ENCODE peak calls at places on chromosomes 5 and 9, in seven cellular contexts. One of them, this sample, is unnamed.

GRCh38 chr5:164335837-164336236 is 830.4 kb downstream of the MAT2B start:
- DNase-seq in upper lobe of right lung: no peak
- DNase-seq in HEK293T: no peak
- DNase-seq in lung microvascular endothelial cell: no peak
- DNase-seq in smooth muscle cell of the brain vasculature: no peak
- DNase-seq in IMR-90: peak
- DNase-seq in anterior cingulate cortex: no peak
- DNase-seq in this sample: no peak

GRCh38 chr5:173699959-173700358 is 83.5 kb upstream of the BOD1 start:
- DNase-seq in anterior cingulate cortex: no peak
- DNase-seq in HEK293T: no peak
- DNase-seq in IMR-90: no peak
- DNase-seq in lung microvascular endothelial cell: no peak
- DNase-seq in smooth muscle cell of the brain vasculature: no peak
- DNase-seq in upper lobe of right lung: no peak
- DNase-seq in this sample: no peak

GRCh38 chr5:151105561-151105960 is 24.7 kb upstream of the TNIP1 start:
- DNase-seq in IMR-90: no peak
- DNase-seq in anterior cingulate cortex: no peak
- DNase-seq in smooth muscle cell of the brain vasculature: no peak
- DNase-seq in HEK293T: no peak
- DNase-seq in lung microvascular endothelial cell: no peak
- DNase-seq in upper lobe of right lung: no peak
- DNase-seq in this sample: no peak

GRCh38 chr9:1100945-1101344 is 50.8 kb downstream of the DMRT2 start:
- DNase-seq in HEK293T: peak
- DNase-seq in anterior cingulate cortex: peak
- DNase-seq in smooth muscle cell of the brain vasculature: peak
- DNase-seq in upper lobe of right lung: peak
- DNase-seq in IMR-90: peak
- DNase-seq in lung microvascular endothelial cell: peak
- DNase-seq in this sample: peak

GRCh38 chr9:120353501-120353900 is 226.5 kb downstream of the CDK5RAP2 start:
- DNase-seq in smooth muscle cell of the brain vasculature: no peak
- DNase-seq in IMR-90: peak
- DNase-seq in anterior cingulate cortex: no peak
- DNase-seq in HEK293T: no peak
- DNase-seq in lung microvascular endothelial cell: no peak
- DNase-seq in upper lobe of right lung: no peak
- DNase-seq in this sample: no peak

GRCh38 chr5:139681112-139681458 is 32.9 kb downstream of the CXXC5 start:
- DNase-seq in upper lobe of right lung: no peak
- DNase-seq in IMR-90: no peak
- DNase-seq in smooth muscle cell of the brain vasculature: no peak
- DNase-seq in lung microvascular endothelial cell: no peak
- DNase-seq in HEK293T: no peak
- DNase-seq in anterior cingulate cortex: no peak
- DNase-seq in this sample: no peak

GRCh38 chr5:113606298-113607134 is 93.0 kb downstream of the YTHDC2 start:
- DNase-seq in lung microvascular endothelial cell: peak
- DNase-seq in anterior cingulate cortex: no peak
- DNase-seq in IMR-90: peak
- DNase-seq in upper lobe of right lung: no peak
- DNase-seq in HEK293T: peak
- DNase-seq in smooth muscle cell of the brain vasculature: peak
- DNase-seq in this sample: no peak

GRCh38 chr9:6869081-6869948 is 111.5 kb downstream of the KDM4C start:
- DNase-seq in smooth muscle cell of the brain vasculature: no peak
- DNase-seq in IMR-90: no peak
- DNase-seq in HEK293T: no peak
- DNase-seq in upper lobe of right lung: no peak
- DNase-seq in lung microvascular endothelial cell: no peak
- DNase-seq in anterior cingulate cortex: no peak
- DNase-seq in this sample: no peak

GRCh38 chr9:86795861-86796497 is 151.3 kb downstream of the GAS1 start:
- DNase-seq in smooth muscle cell of the brain vasculature: peak
- DNase-seq in HEK293T: no peak
- DNase-seq in IMR-90: peak
- DNase-seq in anterior cingulate cortex: no peak
- DNase-seq in lung microvascular endothelial cell: no peak
- DNase-seq in upper lobe of right lung: no peak
- DNase-seq in this sample: peak

GRCh38 chr9:18438300-18438925 is 35.5 kb upstream of the ADAMTSL1 start:
- DNase-seq in IMR-90: peak
- DNase-seq in smooth muscle cell of the brain vasculature: peak
- DNase-seq in HEK293T: no peak
- DNase-seq in anterior cingulate cortex: peak
- DNase-seq in upper lobe of right lung: peak
- DNase-seq in lung microvascular endothelial cell: peak
- DNase-seq in this sample: peak

This sample was measured in Right ventricle myocardium superior.